ENCODE peak calls at places on chromosomes 2 and 18, in ten cellular contexts. B, E, Y, R, K, X, G, U, P and J are unnamed samples. For H3K4me1, the result is how much of the 10 kb centered on the place peaks cover.

GRCh38 chr2:180728928-180729559 is 251.4 kb upstream of the UBE2E3 start:
- DNase-seq in X (no peak), K (no peak), U (no peak), Y (no peak), E (no peak), P (no peak), G (peak), B (no peak), R (no peak), J (no peak)

GRCh38 chr2:9703701-9704221 is 73.0 kb upstream of the YWHAQ start:
- DNase-seq in Y (no peak), B (no peak), K (no peak), R (peak), U (no peak), E (no peak), X (no peak), G (peak), P (peak), J (no peak)

GRCh38 chr2:45821558-45822271 is 170.2 kb downstream of the PRKCE start:
- DNase-seq in K (peak), U (peak), E (peak), G (peak), B (peak), P (peak), R (peak), Y (peak), X (no peak), J (peak)

GRCh38 chr2:75021672-75022071 is 63.2 kb downstream of the POLE4 start:
- DNase-seq in Y (peak), X (no peak), P (no peak), E (no peak), R (no peak), G (no peak), B (no peak), K (no peak), U (no peak), J (no peak)

GRCh38 chr2:43174368-43175186 is 51.8 kb downstream of the ZFP36L2 start:
- DNase-seq in G (no peak), P (no peak), Y (no peak), X (no peak), B (no peak), K (no peak), U (peak), R (peak), E (no peak), J (no peak)

GRCh38 chr18:67726882-67727281 is 210.4 kb upstream of the DSEL start:
- DNase-seq in X (no peak), U (no peak), K (no peak), R (no peak), Y (no peak), B (no peak), E (no peak), P (no peak), G (no peak), J (no peak)

GRCh38 chr2:46072146-46072820 is 224.9 kb upstream of the EPAS1 start:
- DNase-seq in B (no peak), P (no peak), X (no peak), U (no peak), Y (no peak), G (no peak), K (no peak), R (no peak), E (no peak), J (no peak)

GRCh38 chr2:23568257-23569190 is 183.5 kb downstream of the KLHL29 start:
- DNase-seq in G (no peak), B (no peak), R (no peak), U (no peak), Y (no peak), K (no peak), P (no peak), E (no peak), X (no peak), J (no peak)

GRCh38 chr2:240477916-240478315 is 42.5 kb downstream of the GPC1 start:
- DNase-seq in B (no peak), K (no peak), E (no peak), U (no peak), P (peak), X (no peak), R (no peak), Y (no peak), G (no peak), J (no peak)

GRCh38 chr2:235690809-235691450 is 197.1 kb downstream of the AGAP1 start:
- DNase-seq in P (no peak), R (no peak), K (no peak), Y (no peak), U (no peak), E (no peak), G (no peak), X (no peak), B (no peak), J (no peak)

GRCh38 chr2:96505231-96505889 is at the start of gene NEURL3:
- DNase-seq in G (peak), X (no peak), R (no peak), Y (no peak), B (no peak), K (no peak), E (no peak), P (no peak), U (no peak), J (no peak)

GRCh38 chr2:32522770-32523169 is 105.1 kb upstream of the TTC27 start:
- DNase-seq in B (no peak), X (no peak), P (no peak), K (no peak), R (no peak), U (no peak), G (no peak), Y (no peak), E (no peak), J (no peak)

GRCh38 chr2:207600211-207600610 is 25.0 kb downstream of the METTL21A start:
- DNase-seq in B (no peak), Y (no peak), P (no peak), X (no peak), K (no peak), U (no peak), E (no peak), G (no peak), R (no peak), J (no peak)

GRCh38 chr2:102439065-102439695 is 16.2 kb downstream of the IL18RAP start:
- DNase-seq in E (no peak), X (no peak), Y (peak), B (no peak), K (no peak), P (no peak), U (no peak), R (no peak), G (peak), J (no peak)

GRCh38 chr2:62705859-62706720 is 577 bp downstream of the EHBP1 start:
- DNase-seq in U (peak), R (peak), X (peak), K (peak), P (peak), Y (peak), B (peak), E (peak), G (peak), J (no peak)
- H3K27ac ChIP-seq in U (peak), R (peak), X (peak), K (peak), P (peak), Y (peak), B (peak), E (peak), G (peak), J (peak)

DNA sequence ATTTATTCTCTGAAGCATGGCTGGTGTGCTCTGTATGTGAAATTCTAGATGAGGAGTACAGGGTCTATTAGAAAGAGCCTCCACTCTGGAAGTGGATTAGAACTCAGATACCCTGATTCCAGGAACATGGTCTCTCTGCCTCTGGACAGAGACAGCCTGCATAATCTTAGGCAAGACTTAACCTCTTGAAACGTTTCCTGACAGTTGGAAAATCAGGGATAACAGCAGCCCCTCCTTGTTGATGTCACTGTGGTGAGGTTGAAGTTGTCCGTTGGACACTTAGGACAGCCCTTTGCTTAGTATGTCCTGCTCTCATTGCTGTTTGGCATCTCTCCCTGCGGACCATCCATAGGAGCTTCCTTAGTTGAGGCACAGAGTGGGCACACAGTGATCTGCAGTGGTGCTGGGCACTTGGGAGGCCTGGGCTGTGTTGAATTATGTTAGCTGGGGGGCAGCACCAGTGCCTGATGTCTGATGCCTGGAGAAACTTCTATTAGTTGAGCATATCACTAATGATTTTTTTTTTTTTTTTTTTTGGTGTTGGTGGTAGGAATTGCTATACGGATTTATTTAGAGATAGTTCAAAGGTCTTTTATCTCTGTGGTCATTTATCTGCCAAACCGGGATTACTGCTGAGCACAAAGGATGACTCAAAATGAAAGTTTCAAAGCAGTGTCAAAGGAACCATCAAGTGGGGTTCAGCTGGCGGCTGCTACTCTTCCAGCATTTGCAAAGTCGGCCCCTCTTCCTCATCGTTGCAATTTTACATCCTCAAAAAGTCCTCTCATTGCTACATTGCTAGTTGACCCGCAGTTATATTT is 28.8 kb downstream of the SETBP1 start:
- DNase-seq in Y (no peak), K (no peak), P (no peak), E (no peak), G (no peak), R (no peak), B (no peak), U (no peak), X (no peak), J (no peak)
- H3K4me1 ChIP-seq in Y (under half), K (under half), P (under half), E (under half), G (under half), R (half or more), B (under half), U (under half), X (under half), J (under half)

GRCh38 chr2:144479138-144479537 is 40.8 kb downstream of the ZEB2 start:
- DNase-seq in K (no peak), U (no peak), X (no peak), R (no peak), P (no peak), G (peak), Y (peak), E (no peak), B (no peak), J (no peak)

GRCh38 chr2:144479659-144480058 is 40.3 kb downstream of the ZEB2 start:
- DNase-seq in E (no peak), B (no peak), R (no peak), P (no peak), Y (no peak), G (no peak), X (no peak), K (no peak), U (no peak), J (no peak)

GRCh38 chr2:144481109-144481508 is 38.8 kb downstream of the ZEB2 start:
- DNase-seq in U (no peak), X (no peak), P (no peak), G (no peak), Y (no peak), E (no peak), R (no peak), B (no peak), K (no peak), J (no peak)

GRCh38 chr2:144480257-144480656 is 39.7 kb downstream of the ZEB2 start:
- DNase-seq in U (no peak), Y (no peak), R (no peak), E (no peak), B (no peak), G (no peak), X (no peak), P (no peak), K (no peak), J (no peak)

DNA sequence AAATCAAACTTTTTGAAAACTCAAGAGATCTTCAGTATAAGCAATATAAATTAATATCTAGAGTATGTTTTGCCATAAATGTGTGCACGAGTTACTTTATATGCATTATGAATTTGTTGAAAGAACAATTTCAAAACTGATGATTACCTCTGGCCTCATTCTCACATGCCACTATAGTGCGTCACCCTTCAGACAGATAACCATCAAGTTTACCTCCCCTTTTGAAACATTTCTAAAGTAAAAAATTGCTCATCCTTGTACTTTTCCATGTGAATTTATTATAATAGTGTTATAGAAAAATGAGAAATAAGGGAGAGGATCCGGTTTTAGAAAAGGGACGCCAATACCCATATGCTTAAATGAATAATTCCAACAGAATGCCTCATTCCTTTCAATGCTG is 38.3 kb downstream of the ZEB2 start:
- DNase-seq in G (no peak), K (no peak), X (no peak), B (no peak), E (no peak), Y (no peak), R (no peak), P (no peak), U (no peak), J (no peak)
- H3K27ac ChIP-seq in G (no peak), K (no peak), X (no peak), B (peak), E (no peak), Y (no peak), R (no peak), P (no peak), U (no peak), J (no peak)

GRCh38 chr18:55509631-55510372 is 78.2 kb downstream of the TCF4 start:
- DNase-seq in Y (peak), P (no peak), R (no peak), X (no peak), E (no peak), U (peak), B (no peak), K (no peak), G (peak), J (no peak)
- H3K4me1 ChIP-seq in Y (under half), P (under half), R (under half), X (under half), E (under half), U (under half), B (under half), K (under half), G (under half), J (under half)

GRCh38 chr18:45201489-45201888 is 413.8 kb upstream of the SLC14A2 start:
- DNase-seq in Y (no peak), K (no peak), U (no peak), G (no peak), X (no peak), R (no peak), E (no peak), P (no peak), B (no peak), J (no peak)

GRCh38 chr18:45198526-45198925 is 416.8 kb upstream of the SLC14A2 start:
- DNase-seq in G (no peak), B (no peak), R (no peak), Y (no peak), K (no peak), U (no peak), E (no peak), X (no peak), P (no peak), J (no peak)

GRCh38 chr18:45201029-45201428 is 414.2 kb upstream of the SLC14A2 start:
- DNase-seq in U (no peak), K (no peak), Y (no peak), B (no peak), E (no peak), X (no peak), R (no peak), G (no peak), P (no peak), J (no peak)

GRCh38 chr18:45197526-45197970 is 417.7 kb upstream of the SLC14A2 start:
- DNase-seq in Y (no peak), E (no peak), K (no peak), P (no peak), R (no peak), B (no peak), X (no peak), G (peak), U (no peak), J (no peak)
- H3K27ac ChIP-seq in Y (no peak), E (no peak), K (no peak), P (no peak), R (no peak), B (no peak), X (no peak), G (no peak), U (no peak), J (no peak)

GRCh38 chr2:152466041-152466440 is 131.1 kb downstream of the FMNL2 start:
- DNase-seq in Y (no peak), B (peak), U (no peak), K (peak), R (no peak), E (no peak), X (no peak), G (no peak), P (no peak), J (no peak)

GRCh38 chr2:152466925-152467676 is 132.1 kb downstream of the FMNL2 start:
- DNase-seq in R (no peak), U (no peak), E (no peak), Y (no peak), K (no peak), P (no peak), B (no peak), X (no peak), G (peak), J (no peak)

GRCh38 chr2:152465541-152465940 is 130.6 kb downstream of the FMNL2 start:
- DNase-seq in X (no peak), G (no peak), R (no peak), B (no peak), P (no peak), U (no peak), K (no peak), Y (no peak), E (no peak), J (no peak)

GRCh38 chr2:152462591-152463178 is 127.7 kb downstream of the FMNL2 start:
- DNase-seq in R (no peak), B (no peak), G (no peak), X (no peak), Y (no peak), P (no peak), K (no peak), E (no peak), U (no peak), J (no peak)

GRCh38 chr2:152464853-152465470 is 130.0 kb downstream of the FMNL2 start:
- DNase-seq in U (no peak), B (no peak), Y (no peak), P (no peak), G (no peak), E (no peak), X (no peak), R (no peak), K (peak), J (no peak)
- H3K4me1 ChIP-seq in U (under half), B (half or more), Y (under half), P (half or more), G (under half), E (under half), X (under half), R (half or more), K (under half), J (under half)